ENCODE peak calls at places on chromosomes 16 and 17, in four cellular contexts. X, T, W and P are unnamed samples.
A peak's percentile ranks its signal among the peaks of the same experiment; 100 is the strongest.

GRCh38 chr17:50843150-50843905 is 7.9 kb downstream of the WFIKKN2 start:
- DNase-seq in X (no peak), T (no peak), W (no peak), P (no peak)

GRCh38 chr17:75010683-75011406 is 1.6 kb upstream of the MRPL58 start:
- DNase-seq in X (no peak), T (peak; percentile 76), W (no peak), P (no peak)

GRCh38 chr17:32518856-32519768 is 32.3 kb downstream of the CDK5R1 start:
- DNase-seq in X (peak; percentile 57), T (peak; percentile 81), W (peak; percentile 49), P (no peak)

GRCh38 chr16:67163164-67163902 is 1.2 kb upstream of the HSF4 start:
- DNase-seq in X (no peak), T (no peak), W (no peak), P (peak; percentile 32)

GRCh38 chr17:34519286-34519685 is 60.1 kb upstream of the TMEM132E start:
- DNase-seq in X (no peak), T (no peak), W (no peak), P (no peak)

GRCh38 chr17:56756536-56756935 is 77.2 kb downstream of the C17orf67 start:
- DNase-seq in X (no peak), T (peak; percentile 30), W (no peak), P (no peak)

GRCh38 chr17:73030501-73030911 is 62.0 kb downstream of the SLC39A11 start:
- DNase-seq in X (no peak), T (peak; percentile 13), W (no peak), P (no peak)

GRCh38 chr17:65564793-65565192 is 3.3 kb upstream of the AXIN2 start:
- DNase-seq in X (no peak), T (peak; percentile 91), W (no peak), P (no peak)

GRCh38 chr16:56282455-56282854 is 91.2 kb downstream of the GNAO1 start:
- DNase-seq in X (no peak), T (no peak), W (no peak), P (no peak)

GRCh38 chr17:79009397-79010303 is at the start of gene CANT1:
- DNase-seq in X (peak; percentile 80), T (peak; percentile 93), W (peak; percentile 78), P (peak; percentile 81)

GRCh38 chr16:79018952-79019506 is 581.5 kb downstream of the MAF start:
- DNase-seq in X (no peak), T (no peak), W (no peak), P (no peak)

GRCh38 chr17:66351053-66351452 is 48.6 kb downstream of the PRKCA start:
- DNase-seq in X (no peak), T (no peak), W (no peak), P (no peak)

GRCh38 chr17:43020030-43020621 is 2.1 kb downstream of the VAT1 start:
- DNase-seq in X (no peak), T (no peak), W (no peak), P (no peak)

GRCh38 chr17:40448213-40448638 is 5.0 kb downstream of the IGFBP4 start:
- DNase-seq in X (no peak), T (no peak), W (no peak), P (no peak)

GRCh38 chr17:46191332-46192210 is 1.7 kb downstream of the KANSL1 start:
- DNase-seq in X (no peak), T (peak; percentile 67), W (peak; percentile 39), P (no peak)

GRCh38 chr16:88315543-88316105 is 67.1 kb upstream of the ZNF469 start:
- DNase-seq in X (no peak), T (peak; percentile 72), W (no peak), P (no peak)

GRCh38 chr16:87365021-87365713 is 18.4 kb downstream of the FBXO31 start:
- DNase-seq in X (no peak), T (no peak), W (no peak), P (no peak)

GRCh38 chr16:47833771-47834170 is 322.0 kb downstream of the ABCC12 start:
- DNase-seq in X (no peak), T (no peak), W (no peak), P (no peak)
- H3K9me3 ChIP-seq in X (peaks cover 8% of the 10 kb centered on the region), T (no peaks in the 10 kb centered on the region), W (no peaks in the 10 kb centered on the region), P (no peaks in the 10 kb centered on the region)

GRCh38 chr17:21817791-21818364 is 125.6 kb downstream of the KCNJ18 start:
- DNase-seq in X (no peak), T (no peak), W (no peak), P (no peak)
- H3K9me3 ChIP-seq in X (no peaks in the 10 kb centered on the region), T (peaks cover 21% of the 10 kb centered on the region), W (peaks cover 14% of the 10 kb centered on the region), P (peaks cover 4% of the 10 kb centered on the region)

DNA sequence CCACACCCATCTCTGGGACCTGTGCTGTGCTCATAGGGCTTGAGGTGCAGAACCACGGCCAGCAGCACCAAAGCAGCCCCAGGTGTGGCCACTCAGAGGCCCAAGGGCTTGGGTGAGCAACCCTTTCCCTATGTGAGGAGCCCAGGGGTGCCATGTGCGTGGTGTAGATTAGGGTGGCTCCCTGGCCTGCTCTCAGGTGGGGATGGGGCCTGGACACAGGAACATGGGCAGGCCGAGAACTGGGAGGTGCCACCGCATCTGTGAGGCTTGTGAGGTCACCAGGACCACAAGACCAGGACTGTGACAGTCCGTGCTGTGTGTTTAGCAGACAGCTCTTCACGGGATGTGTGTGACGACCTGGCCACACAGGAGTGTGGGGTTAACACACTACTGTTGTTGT is 103.5 kb upstream of the ZNF750 start:
- DNase-seq in X (no peak), T (no peak), W (no peak), P (no peak)
- H3K9me3 ChIP-seq in X (peaks cover 13% of the 10 kb centered on the region), T (peaks cover 10% of the 10 kb centered on the region), W (peaks cover 14% of the 10 kb centered on the region), P (peaks cover 11% of the 10 kb centered on the region)

GRCh38 chr16:3223913-3224515 is 10.9 kb downstream of the ZNF200 start:
- DNase-seq in X (no peak), T (no peak), W (no peak), P (no peak)

GRCh38 chr16:3214904-3215600 is 19.9 kb downstream of the ZNF200 start:
- DNase-seq in X (peak; percentile 22), T (no peak), W (no peak), P (no peak)

GRCh38 chr16:3215601-3216262 is 19.2 kb downstream of the ZNF200 start:
- DNase-seq in X (no peak), T (no peak), W (no peak), P (no peak)

GRCh38 chr16:3216263-3216640 is 18.7 kb downstream of the ZNF200 start:
- DNase-seq in X (no peak), T (no peak), W (no peak), P (no peak)

DNA sequence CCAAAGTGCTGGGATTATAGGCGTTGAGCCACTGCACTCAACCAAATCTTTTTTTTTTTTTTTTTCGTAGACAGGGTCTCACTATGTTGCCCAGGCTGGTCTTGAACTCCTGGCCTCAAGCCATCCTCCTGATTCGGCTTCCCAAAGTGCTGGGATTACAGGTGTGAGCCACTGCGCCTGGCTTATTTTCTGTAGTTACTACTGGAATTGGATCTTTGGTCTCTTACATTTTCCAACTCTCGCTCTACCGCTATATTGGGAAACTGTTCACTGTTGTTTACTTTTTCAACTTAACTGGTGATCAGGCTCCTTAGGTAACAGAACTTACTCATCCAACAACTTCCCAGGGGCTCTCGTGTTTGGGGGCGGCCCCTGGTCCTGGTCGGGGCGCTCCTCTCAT is 14.1 kb downstream of the ZNF200 start:
- DNase-seq in X (no peak), T (no peak), W (no peak), P (no peak)
- H3K9me3 ChIP-seq in X (peaks cover 31% of the 10 kb centered on the region), T (peaks cover 33% of the 10 kb centered on the region), W (peaks cover 25% of the 10 kb centered on the region), P (peaks cover 27% of the 10 kb centered on the region)

DNA sequence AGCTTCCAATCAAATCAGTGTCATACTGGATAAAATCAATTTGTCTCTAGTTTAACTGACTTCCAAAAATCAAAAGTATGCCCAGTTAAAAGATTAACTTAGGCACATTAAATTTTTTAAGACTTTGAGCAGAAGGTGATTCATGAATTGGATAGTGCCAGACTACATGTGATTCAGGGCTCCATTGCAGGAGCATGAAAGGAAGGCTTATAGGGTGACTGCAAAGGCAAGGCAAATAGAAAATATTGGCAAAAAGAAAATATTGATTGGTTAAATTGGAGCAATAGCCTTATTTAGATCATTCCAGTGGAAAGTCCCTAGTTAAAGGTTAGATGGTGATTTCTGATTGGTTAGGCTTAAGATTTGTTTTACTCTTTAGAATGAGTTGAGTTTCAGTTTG is 223.9 kb upstream of the ERCC4 start:
- DNase-seq in X (no peak), T (no peak), W (no peak), P (no peak)
- H3K9me3 ChIP-seq in X (no peaks in the 10 kb centered on the region), T (no peaks in the 10 kb centered on the region), W (no peaks in the 10 kb centered on the region), P (no peaks in the 10 kb centered on the region)

GRCh38 chr16:51002889-51003490 is 148.1 kb downstream of the SALL1 start:
- DNase-seq in X (no peak), T (peak; percentile 31), W (no peak), P (no peak)
- H3K9me3 ChIP-seq in X (no peaks in the 10 kb centered on the region), T (no peaks in the 10 kb centered on the region), W (no peaks in the 10 kb centered on the region), P (no peaks in the 10 kb centered on the region)

GRCh38 chr16:35602116-35602515 is 2142.7 kb downstream of the TP53TG3F start:
- DNase-seq in X (no peak), T (no peak), W (no peak), P (no peak)

GRCh38 chr16:35605921-35606320 is 2146.5 kb downstream of the TP53TG3F start:
- DNase-seq in X (no peak), T (no peak), W (no peak), P (no peak)
- H3K9me3 ChIP-seq in X (no peaks in the 10 kb centered on the region), T (no peaks in the 10 kb centered on the region), W (no peaks in the 10 kb centered on the region), P (no peaks in the 10 kb centered on the region)